ENCODE peak calls at places on chromosome 18, in seven cellular contexts. A is Panc1, B is GM12878, J is sigmoid colon, G is transverse colon, E is HCT116, Q is HepG2. L is an unnamed sample.

GRCh38 chr18:63216911-63217311 is 102.7 kb downstream of the BCL2 start:
- DNase-seq in A (no peak), B (no peak), J (no peak), G (no peak), E (no peak), Q (no peak), L (no peak)

GRCh38 chr18:58541789-58542425 is 87.0 kb downstream of the ALPK2 start:
- DNase-seq in A (peak; percentile 84), B (peak; percentile 91), J (no peak), G (no peak), E (peak; percentile 88), Q (peak; percentile 41), L (no peak)

GRCh38 chr18:37396981-37397720 is 168.4 kb downstream of the CELF4 start:
- DNase-seq in A (no peak), B (no peak), J (no peak), G (no peak), E (no peak), Q (no peak), L (peak; percentile 66)

GRCh38 chr18:34224423-34225217 is at the start of gene NOL4:
- DNase-seq in A (no peak), B (no peak), J (peak; percentile 67), G (peak; percentile 60), E (no peak), Q (peak; percentile 51), L (peak; percentile 74)

GRCh38 chr18:44579028-44579692 is 101.5 kb upstream of the SETBP1 start:
- DNase-seq in A (no peak), B (no peak), J (no peak), G (no peak), E (no peak), Q (peak; percentile 1), L (no peak)

GRCh38 chr18:56747032-56747658 is 96.0 kb downstream of the WDR7 start:
- DNase-seq in A (no peak), B (no peak), J (no peak), G (no peak), E (no peak), Q (no peak), L (no peak)

GRCh38 chr18:74609535-74609934 is 11.9 kb downstream of the ZNF407 start:
- DNase-seq in A (no peak), B (no peak), J (no peak), G (no peak), E (no peak), Q (no peak), L (no peak)

GRCh38 chr18:44564922-44565321 is 115.8 kb upstream of the SETBP1 start:
- DNase-seq in A (no peak), B (no peak), J (no peak), G (no peak), E (no peak), Q (no peak), L (no peak)

GRCh38 chr18:33666915-33667314 is 88.9 kb downstream of the ASXL3 start:
- DNase-seq in A (no peak), B (no peak), J (no peak), G (no peak), E (no peak), Q (no peak), L (no peak)

GRCh38 chr18:58046087-58046793 is 2.2 kb downstream of the NEDD4L start:
- DNase-seq in A (no peak), B (no peak), J (no peak), G (no peak), E (no peak), Q (peak; percentile 57), L (no peak)

GRCh38 chr18:23524213-23524707 is 20.9 kb downstream of the RMC1 start:
- DNase-seq in A (no peak), B (no peak), J (no peak), G (no peak), E (no peak), Q (no peak), L (no peak)

GRCh38 chr18:25351280-25351772 is 640 bp downstream of the ZNF521 start:
- DNase-seq in A (no peak), B (no peak), J (no peak), G (no peak), E (no peak), Q (no peak), L (no peak)

GRCh38 chr18:76339246-76339620 is 155.8 kb downstream of the ZNF516 start:
- DNase-seq in A (no peak), B (no peak), J (no peak), G (no peak), E (no peak), Q (no peak), L (no peak)

GRCh38 chr18:71001597-71001996 is 712.8 kb downstream of the SOCS6 start:
- DNase-seq in A (no peak), B (no peak), J (no peak), G (no peak), E (no peak), Q (no peak), L (no peak)

GRCh38 chr18:9335255-9336045 is 877 bp downstream of the TWSG1 start:
- DNase-seq in A (no peak), B (no peak), J (no peak), G (no peak), E (no peak), Q (no peak), L (no peak)

GRCh38 chr18:12679183-12679786 is 21.4 kb upstream of the SPIRE1 start:
- DNase-seq in A (no peak), B (no peak), J (peak; percentile 83), G (peak; percentile 22), E (no peak), Q (no peak), L (peak; percentile 79)

GRCh38 chr18:8911408-8912340 is 190.8 kb upstream of the NDUFV2 start:
- DNase-seq in A (no peak), B (no peak), J (no peak), G (no peak), E (no peak), Q (no peak), L (no peak)

DNA sequence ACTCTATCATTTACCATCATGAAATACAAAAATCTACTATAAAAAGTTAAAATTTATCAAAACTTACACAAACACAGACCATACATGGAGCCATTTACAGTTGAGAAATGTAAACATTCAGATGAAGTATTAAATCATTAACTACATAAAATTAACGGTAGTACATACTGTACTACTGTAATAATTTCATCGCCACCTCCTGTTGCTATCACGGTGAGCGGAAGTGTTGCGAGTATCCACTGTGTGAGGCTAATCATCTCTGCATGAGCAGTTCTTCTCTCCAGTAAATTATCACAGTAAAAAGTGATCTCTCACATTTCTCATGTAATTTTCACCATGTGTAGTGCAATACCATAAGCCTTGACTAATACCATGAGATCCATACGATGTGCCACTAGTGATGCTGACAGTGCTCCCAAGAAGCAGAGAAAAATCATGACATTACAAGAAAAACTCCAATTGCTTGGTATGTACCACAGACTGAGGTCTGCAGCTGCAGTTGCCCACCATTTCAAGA is 21.9 kb downstream of the SMAD2 start:
- DNase-seq in A (no peak), B (no peak), J (no peak), G (no peak), E (no peak), Q (no peak), L (no peak)
- TF ChIP-seq POLR2AphosphoS5 in A (no peak), B (no peak), J (peak; percentile 10), G (no peak), E (no peak), Q (no peak), L (no peak)

GRCh38 chr18:3246636-3247242 is 862 bp upstream of the MYL12A start:
- DNase-seq in A (no peak), B (no peak), J (peak; percentile 74), G (peak; percentile 38), E (no peak), Q (no peak), L (peak; percentile 80)

GRCh38 chr18:3248062-3248669 is 565 bp downstream of the MYL12A start:
- DNase-seq in A (no peak), B (no peak), J (peak; percentile 78), G (peak; percentile 40), E (no peak), Q (no peak), L (no peak)

GRCh38 chr18:3247243-3248061 is at the start of gene MYL12A:
- DNase-seq in A (peak; percentile 95), B (peak; percentile 98), J (peak; percentile 98), G (peak; percentile 98), E (peak; percentile 98), Q (peak; percentile 96), L (peak; percentile 99)

GRCh38 chr18:3245185-3245564 is 2.4 kb upstream of the MYL12A start:
- DNase-seq in A (no peak), B (no peak), J (no peak), G (no peak), E (no peak), Q (no peak), L (no peak)

GRCh38 chr18:3245853-3246635 is 1.6 kb upstream of the MYL12A start:
- DNase-seq in A (no peak), B (no peak), J (peak; percentile 95), G (peak; percentile 91), E (peak; percentile 75), Q (peak; percentile 81), L (peak; percentile 98)
- TF ChIP-seq POLR2AphosphoS5 in A (no peak), B (peak; percentile 65), J (peak; percentile 36), G (no peak), E (no peak), Q (peak; percentile 26), L (peak; percentile 80)

GRCh38 chr18:49399003-49399402 is 61.4 kb downstream of the DYM start:
- DNase-seq in A (no peak), B (no peak), J (peak; percentile 69), G (no peak), E (no peak), Q (no peak), L (no peak)
- TF ChIP-seq POLR2AphosphoS5 in A (no peak), B (no peak), J (peak; percentile 63), G (peak; percentile 26), E (no peak), Q (no peak), L (peak; percentile 58)

GRCh38 chr18:22503803-22504202 is 86.1 kb upstream of the CTAGE1 start:
- DNase-seq in A (no peak), B (no peak), J (no peak), G (no peak), E (no peak), Q (no peak), L (no peak)
- TF ChIP-seq POLR2AphosphoS5 in A (no peak), B (no peak), J (peak; percentile 69), G (peak; percentile 40), E (no peak), Q (no peak), L (peak; percentile 51)

GRCh38 chr18:64519191-64519590 is 370.3 kb upstream of the LINC00305 start:
- DNase-seq in A (no peak), B (no peak), J (no peak), G (no peak), E (no peak), Q (no peak), L (no peak)

GRCh38 chr18:64518191-64518590 is 369.3 kb upstream of the LINC00305 start:
- DNase-seq in A (no peak), B (no peak), J (no peak), G (no peak), E (no peak), Q (no peak), L (no peak)

GRCh38 chr18:64513401-64513800 is 364.5 kb upstream of the LINC00305 start:
- DNase-seq in A (no peak), B (no peak), J (no peak), G (no peak), E (no peak), Q (no peak), L (no peak)
- TF ChIP-seq POLR2AphosphoS5 in A (no peak), B (no peak), J (no peak), G (no peak), E (no peak), Q (no peak), L (no peak)

L was measured in spleen.